ENCODE peak calls at places on chromosomes 11 and 22, in six cellular contexts. S is mesenchymal stem cell, D is H1, P is H9, E is IMR-90, C is mesendoderm. G is an unnamed sample.

GRCh38 chr11:15783619-15784018 is 572.7 kb downstream of the SOX6 start:
- DNase-seq in E (no peak), C (peak; percentile 41), S (no peak), D (no peak), P (peak; percentile 47), G (no peak)

GRCh38 chr11:106765849-106766248 is 252.4 kb downstream of the GUCY1A2 start:
- DNase-seq in S (peak; percentile 22), D (no peak), C (peak; percentile 53), E (no peak), P (no peak), G (peak; percentile 20)

GRCh38 chr11:115007851-115008250 is 329.5 kb downstream of the NXPE2 start:
- DNase-seq in D (no peak), E (no peak), P (no peak), C (no peak), S (no peak), G (no peak)

GRCh38 chr11:66221726-66222236 is 46.7 kb upstream of the RAB1B start:
- DNase-seq in D (no peak), C (peak; percentile 39), S (peak; percentile 26), P (peak; percentile 23), E (peak; percentile 24), G (no peak)

GRCh38 chr11:45661417-45662055 is 3.9 kb downstream of the CHST1 start:
- DNase-seq in C (no peak), S (no peak), E (no peak), P (no peak), D (no peak), G (no peak)

GRCh38 chr22:31995046-31995445 is 48.0 kb upstream of the SLC5A1 start:
- DNase-seq in S (no peak), C (peak; percentile 38), D (no peak), E (no peak), P (no peak), G (no peak)

GRCh38 chr11:42528471-42528870 is 783.3 kb upstream of the API5 start:
- DNase-seq in D (no peak), P (no peak), S (no peak), C (no peak), E (no peak), G (no peak)

GRCh38 chr11:31521497-31522150 is 12.1 kb downstream of the ELP4 start:
- DNase-seq in D (no peak), P (no peak), C (no peak), E (no peak), S (no peak), G (no peak)

GRCh38 chr11:107996025-107996776 is 12.5 kb upstream of the CUL5 start:
- DNase-seq in E (no peak), C (no peak), P (no peak), S (no peak), D (no peak), G (no peak)

GRCh38 chr22:22486132-22486899 is 22.2 kb downstream of the ZNF280B start:
- DNase-seq in C (no peak), E (no peak), D (no peak), S (no peak), P (no peak), G (no peak)

GRCh38 chr11:85628771-85629341 is 463 bp downstream of the TMEM126B start:
- DNase-seq in S (no peak), E (peak; percentile 8), P (no peak), D (no peak), C (peak; percentile 23), G (no peak)

GRCh38 chr11:70546179-70546940 is 148.0 kb downstream of the CTTN start:
- DNase-seq in P (no peak), S (no peak), E (no peak), D (no peak), C (no peak), G (no peak)

GRCh38 chr22:30312053-30312452 is 14.7 kb downstream of the TBC1D10A start:
- DNase-seq in E (peak; percentile 83), S (peak; percentile 82), D (no peak), P (no peak), C (no peak), G (no peak)

GRCh38 chr22:18057568-18058209 is 20.1 kb upstream of the PEX26 start:
- DNase-seq in D (no peak), C (no peak), P (no peak), S (peak; percentile 93), E (peak; percentile 100), G (no peak)

GRCh38 chr11:33899383-33900037 is 7.6 kb upstream of the LMO2 start:
- DNase-seq in E (peak; percentile 66), P (no peak), S (peak; percentile 77), C (peak; percentile 61), D (no peak), G (no peak)

GRCh38 chr11:102518296-102519094 is 12.1 kb downstream of the MMP7 start:
- DNase-seq in S (no peak), C (peak; percentile 57), E (no peak), P (no peak), D (no peak), G (no peak)

GRCh38 chr11:113874096-113874919 is 1.1 kb downstream of the USP28 start:
- DNase-seq in S (peak; percentile 46), D (no peak), C (peak; percentile 49), E (peak; percentile 1), P (no peak), G (no peak)

GRCh38 chr11:123556633-123557032 is 97.8 kb downstream of the SCN3B start:
- DNase-seq in D (no peak), S (no peak), P (no peak), E (no peak), C (no peak), G (no peak)

GRCh38 chr11:44582641-44583352 is 17.3 kb downstream of the CD82 start:
- DNase-seq in P (no peak), S (no peak), C (no peak), E (no peak), D (no peak), G (no peak)

GRCh38 chr11:123308077-123308476 is 113.0 kb upstream of the CLMP start:
- DNase-seq in C (no peak), D (no peak), P (no peak), E (peak; percentile 64), S (peak; percentile 87), G (no peak)

GRCh38 chr11:63518548-63518947 is 12.7 kb downstream of the LGALS12 start:
- DNase-seq in D (no peak), C (no peak), S (peak; percentile 80), E (peak; percentile 66), P (no peak), G (no peak)

GRCh38 chr11:118996926-118997626 is 862 bp upstream of the CENATAC start:
- DNase-seq in S (peak; percentile 17), P (peak; percentile 40), C (peak; percentile 63), D (no peak), E (peak; percentile 44), G (no peak)

GRCh38 chr22:50169774-50170341 is 673 bp upstream of the PANX2 start:
- DNase-seq in S (no peak), E (no peak), C (peak; percentile 32), P (no peak), D (no peak), G (no peak)

GRCh38 chr22:48268293-48268692 is 1505.8 kb downstream of the TBC1D22A start:
- DNase-seq in E (no peak), S (no peak), D (no peak), C (no peak), P (no peak), G (no peak)

GRCh38 chr11:72354356-72355115 is 79.8 kb downstream of the CLPB start:
- DNase-seq in E (peak; percentile 31), S (no peak), D (no peak), C (peak; percentile 90), P (peak; percentile 59), G (no peak)

GRCh38 chr11:47987310-47987709 is 7.0 kb downstream of the PTPRJ start:
- DNase-seq in D (no peak), S (no peak), P (no peak), E (no peak), C (no peak), G (no peak)
- H2BK15ac ChIP-seq in D (no peak overlapping the region), S (no peak overlapping the region), P (no peak overlapping the region), E (peak overlapping the region; percentile 18), C (no peak overlapping the region), G (no peak overlapping the region)

GRCh38 chr11:2518112-2518982 is 73.5 kb downstream of the KCNQ1 start:
- DNase-seq in E (no peak), P (peak; percentile 21), S (no peak), C (no peak), D (no peak), G (no peak)
- H2BK15ac ChIP-seq in E (no peak overlapping the region), P (no peak overlapping the region), S (no peak overlapping the region), C (no peak overlapping the region), D (no peak overlapping the region), G (peak overlapping the region; percentile 35)

DNA sequence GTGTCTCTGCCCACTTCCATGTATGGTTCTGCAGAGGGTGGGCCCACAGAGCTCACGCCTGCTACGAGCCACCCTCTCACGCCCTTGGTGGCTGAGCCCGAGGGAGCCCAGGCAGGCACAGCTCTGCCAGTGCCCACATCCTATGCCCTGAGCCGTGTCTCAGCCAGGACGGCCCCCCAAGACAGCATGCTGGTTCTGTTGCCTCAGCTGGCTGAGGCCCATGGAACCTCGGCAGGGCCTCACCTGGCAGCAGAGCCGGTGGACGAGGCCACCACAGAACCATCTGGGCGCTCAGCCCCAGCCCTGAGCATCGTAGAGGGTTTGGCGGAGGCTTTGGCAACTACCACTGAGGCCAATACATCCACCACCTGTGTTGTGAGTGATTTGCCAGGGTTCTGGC is 64.0 kb downstream of the OTOG start:
- DNase-seq in E (no peak), P (no peak), D (no peak), S (no peak), C (no peak), G (no peak)
- H2BK15ac ChIP-seq in E (no peak overlapping the region), P (no peak overlapping the region), D (no peak overlapping the region), S (no peak overlapping the region), C (no peak overlapping the region), G (no peak overlapping the region)

GRCh38 chr11:78715639-78716311 is 141.1 kb upstream of the NARS2 start:
- DNase-seq in C (peak; percentile 87), D (peak; percentile 69), S (peak; percentile 66), E (peak; percentile 91), P (peak; percentile 87), G (peak; percentile 59)

GRCh38 chr11:78722786-78723185 is 148.1 kb upstream of the NARS2 start:
- DNase-seq in D (no peak), C (no peak), P (no peak), E (peak; percentile 13), S (no peak), G (no peak)

GRCh38 chr11:78717031-78717430 is 142.4 kb upstream of the NARS2 start:
- DNase-seq in C (no peak), S (no peak), D (no peak), P (no peak), E (no peak), G (no peak)

GRCh38 chr11:78725200-78725599 is 150.5 kb upstream of the NARS2 start:
- DNase-seq in S (no peak), P (no peak), E (no peak), C (no peak), D (no peak), G (no peak)

DNA sequence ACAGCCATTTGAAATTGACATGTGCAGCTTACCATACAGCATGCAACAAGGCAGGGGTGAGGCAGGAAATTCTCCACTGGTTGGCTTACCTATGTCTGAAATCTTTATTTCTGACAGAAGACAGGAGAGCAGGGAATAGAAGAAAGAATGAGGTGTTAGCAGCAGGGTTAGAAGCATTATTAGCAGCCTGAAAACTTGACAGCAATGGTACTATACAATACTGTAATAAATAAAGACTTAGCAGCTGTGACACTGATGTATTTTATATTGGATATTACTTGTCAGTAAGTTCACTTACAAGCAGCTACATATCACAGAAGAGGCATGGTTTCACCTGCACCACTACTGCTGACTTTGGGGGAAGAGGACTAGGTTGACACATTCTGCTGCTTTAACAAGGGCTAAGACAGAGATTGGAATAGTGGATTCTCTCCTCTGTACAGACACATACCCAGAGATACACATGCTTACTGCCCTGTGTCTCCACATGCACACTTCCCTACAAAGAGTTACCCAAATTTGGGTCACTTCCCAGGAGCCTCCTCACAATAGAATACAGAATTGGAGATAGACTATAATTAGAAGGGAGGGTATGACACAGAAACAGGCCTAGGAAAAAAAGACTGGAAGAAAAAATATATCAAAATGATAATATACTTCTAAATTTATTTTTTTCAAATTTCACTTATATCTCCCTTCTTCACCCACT is 145.8 kb upstream of the NARS2 start:
- DNase-seq in P (no peak), S (no peak), E (no peak), D (no peak), C (no peak), G (no peak)
- H2BK15ac ChIP-seq in P (no peak overlapping the region), S (no peak overlapping the region), E (no peak overlapping the region), D (no peak overlapping the region), C (no peak overlapping the region), G (no peak overlapping the region)